ENCODE peak calls at places on chromosomes 11 and 22, in nine cellular contexts. H, S, C, U, K, A, Y, P and J are unnamed samples.

GRCh38 chr11:94185387-94186084 is 56.9 kb downstream of the PANX1 start:
- DNase-seq in H (peak; percentile 63), U (no peak), S (no peak), Y (peak; percentile 49), C (no peak), P (no peak), K (no peak), A (no peak), J (peak; percentile 67)

GRCh38 chr11:17861036-17861755 is 126.6 kb downstream of the KCNC1 start:
- DNase-seq in S (no peak), Y (no peak), U (no peak), A (no peak), P (no peak), H (no peak), K (no peak), C (no peak), J (no peak)

GRCh38 chr22:27795053-27795452 is 6.5 kb downstream of the MN1 start:
- DNase-seq in A (no peak), Y (no peak), U (no peak), C (no peak), K (no peak), H (no peak), S (no peak), P (no peak), J (no peak)

GRCh38 chr11:85854212-85854556 is 999 bp upstream of the CCDC83 start:
- DNase-seq in H (no peak), P (no peak), C (no peak), Y (no peak), K (no peak), U (no peak), A (no peak), S (no peak), J (no peak)

GRCh38 chr11:9691865-9692264 is 28.0 kb downstream of the SWAP70 start:
- DNase-seq in S (no peak), A (no peak), U (no peak), C (no peak), P (no peak), K (no peak), Y (peak; percentile 15), H (no peak), J (no peak)

GRCh38 chr11:45880772-45881570 is 4.5 kb upstream of the MAPK8IP1 start:
- DNase-seq in Y (no peak), U (no peak), H (no peak), K (no peak), C (no peak), A (no peak), S (no peak), P (no peak), J (no peak)

GRCh38 chr22:36211237-36211881 is 9.8 kb upstream of the APOL4 start:
- DNase-seq in S (no peak), A (no peak), U (no peak), P (no peak), K (no peak), H (no peak), Y (peak; percentile 43), C (peak; percentile 49), J (no peak)

GRCh38 chr22:50189849-50190181 is 4.1 kb downstream of the TRABD start:
- DNase-seq in K (no peak), A (no peak), S (no peak), C (no peak), Y (peak; percentile 33), H (no peak), P (no peak), U (no peak), J (no peak)

GRCh38 chr11:3609416-3610265 is 32.2 kb downstream of the ART5 start:
- DNase-seq in K (peak; percentile 50), S (peak; percentile 51), C (no peak), A (peak; percentile 60), H (no peak), P (peak; percentile 22), Y (peak; percentile 56), U (no peak), J (no peak)

GRCh38 chr11:125404811-125405481 is 91.1 kb downstream of the FEZ1 start:
- DNase-seq in K (peak; percentile 84), U (peak; percentile 58), P (peak; percentile 69), S (peak; percentile 84), Y (peak; percentile 49), H (no peak), A (peak; percentile 83), C (peak; percentile 63), J (no peak)

GRCh38 chr22:37742374-37743092 is 45.7 kb downstream of the TRIOBP start:
- DNase-seq in A (no peak), K (no peak), H (peak; percentile 64), U (no peak), C (peak; percentile 44), S (peak; percentile 66), Y (peak; percentile 87), P (no peak), J (peak; percentile 64)

GRCh38 chr11:128595221-128595620 is 7.9 kb upstream of the ETS1 start:
- DNase-seq in C (no peak), H (no peak), S (no peak), Y (no peak), U (no peak), A (no peak), P (no peak), K (no peak), J (no peak)

GRCh38 chr11:47087801-47088200 is 88.9 kb downstream of the ARFGAP2 start:
- DNase-seq in U (no peak), H (no peak), C (no peak), Y (no peak), A (no peak), K (no peak), P (no peak), S (no peak), J (no peak)

GRCh38 chr11:1536065-1536843 is 35.8 kb downstream of the DUSP8 start:
- DNase-seq in K (no peak), C (no peak), A (no peak), Y (no peak), H (no peak), S (no peak), U (no peak), P (no peak), J (no peak)

GRCh38 chr11:106474274-106474673 is 396.8 kb downstream of the AASDHPPT start:
- DNase-seq in C (no peak), Y (no peak), U (no peak), S (no peak), H (no peak), P (no peak), A (no peak), K (no peak), J (no peak)

GRCh38 chr22:46422896-46423295 is 87.4 kb downstream of the TRMU start:
- DNase-seq in C (no peak), P (no peak), K (no peak), S (no peak), U (no peak), A (no peak), Y (no peak), H (no peak), J (no peak)

GRCh38 chr11:60372767-60373166 is 5.6 kb upstream of the MS4A7 start:
- DNase-seq in H (no peak), K (no peak), S (no peak), C (no peak), Y (no peak), U (no peak), P (no peak), A (no peak), J (no peak)

DNA sequence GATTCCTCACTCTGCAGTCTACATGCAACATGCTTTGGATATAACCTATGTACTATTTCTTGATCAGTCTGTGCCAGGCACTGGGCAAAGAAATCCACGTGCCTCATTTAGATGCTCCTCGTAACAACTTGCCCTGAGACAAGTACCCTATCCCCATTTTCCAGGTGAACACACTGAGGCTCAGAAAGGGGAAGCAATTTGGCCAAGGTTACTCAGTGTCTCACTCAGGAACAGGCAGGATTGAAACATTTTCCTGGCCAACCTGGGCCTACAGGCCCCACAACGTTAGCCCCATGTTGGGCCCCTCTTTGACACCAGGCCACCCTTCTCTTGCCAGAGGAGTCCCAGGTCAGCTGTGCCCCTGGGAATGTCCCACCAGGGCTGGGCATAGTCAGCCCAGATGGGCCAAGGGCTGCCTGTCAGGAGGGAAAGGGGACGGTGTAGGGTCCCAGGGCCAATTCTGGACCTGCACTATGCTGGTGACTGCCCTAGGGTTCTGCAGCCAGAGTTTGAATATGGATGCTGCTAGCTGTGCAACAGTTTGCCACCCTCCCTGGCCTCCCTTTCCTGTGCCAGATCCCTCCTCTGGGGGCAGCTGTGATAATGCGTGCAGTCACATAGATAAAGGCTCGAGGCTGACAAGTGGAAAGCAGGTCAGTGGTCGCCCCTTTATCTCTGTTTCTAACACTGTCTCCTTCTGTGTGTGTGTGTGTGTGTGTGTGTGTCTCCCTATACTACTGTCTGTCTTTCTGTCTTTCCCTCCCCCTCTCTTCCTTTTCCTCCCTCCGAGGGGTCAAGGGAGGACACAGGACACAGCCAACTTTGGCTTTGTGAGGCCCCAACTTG is 10.4 kb upstream of the EMID1 start:
- DNase-seq in Y (no peak), H (no peak), U (no peak), S (no peak), A (no peak), C (no peak), P (no peak), K (no peak), J (no peak)
- TF ChIP-seq CTCF in Y (no peak), H (no peak), U (no peak), S (no peak), A (no peak), C (no peak), P (no peak), K (no peak), J (no peak)

GRCh38 chr11:7612056-7612660 is 61.1 kb downstream of the CYB5R2 start:
- DNase-seq in K (no peak), A (no peak), S (no peak), P (no peak), U (no peak), Y (no peak), C (no peak), H (no peak), J (no peak)
- TF ChIP-seq CTCF in K (no peak), A (no peak), S (no peak), P (no peak), U (no peak), Y (no peak), C (no peak), H (no peak), J (no peak)

DNA sequence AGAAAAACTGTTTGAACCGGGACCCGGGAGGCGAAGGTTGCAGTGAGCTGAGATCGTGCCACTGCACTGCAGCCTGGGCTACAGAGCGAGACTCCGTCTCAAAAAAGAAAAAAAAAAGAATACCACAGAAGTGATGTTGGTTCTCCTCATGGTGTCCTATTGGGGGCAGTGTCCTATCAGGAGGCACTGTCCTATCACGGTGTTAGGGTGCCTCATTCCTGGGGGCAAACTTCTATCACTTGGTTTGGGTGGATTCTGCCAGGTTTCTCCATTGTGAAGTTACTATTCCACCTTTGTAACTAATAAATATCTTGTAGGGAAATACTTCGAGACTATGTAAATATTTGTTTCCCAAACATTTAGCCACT is 19.6 kb downstream of the PRR14L start:
- DNase-seq in K (no peak), Y (no peak), H (no peak), U (no peak), S (peak; percentile 19), P (no peak), A (no peak), C (no peak), J (no peak)
- TF ChIP-seq CTCF in K (peak; percentile 13), Y (no peak), H (no peak), U (no peak), S (no peak), P (no peak), A (no peak), C (no peak), J (no peak)

DNA sequence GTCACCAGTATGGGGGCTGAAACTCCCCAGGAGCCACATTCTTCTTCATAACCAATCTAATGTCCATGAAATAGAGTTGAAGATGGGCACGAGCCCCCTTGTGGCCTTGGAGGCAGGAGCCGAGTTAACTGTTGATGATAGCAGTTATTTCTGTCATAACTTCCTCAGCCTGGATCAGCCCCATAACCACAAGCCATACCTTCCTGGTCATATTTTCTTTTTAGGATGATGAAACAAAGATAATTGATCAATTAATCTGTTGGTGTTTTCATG is 65.0 kb upstream of the TTC12 start:
- DNase-seq in A (no peak), U (no peak), C (no peak), P (no peak), S (no peak), Y (peak; percentile 6), K (no peak), H (no peak), J (no peak)
- TF ChIP-seq CTCF in A (no peak), U (no peak), C (no peak), P (no peak), S (no peak), Y (peak; percentile 32), K (peak; percentile 41), H (peak; percentile 22), J (peak; percentile 45)